ENCODE peak calls at places on chromosomes 13 and 19, in seven cellular contexts. N is IMR-90, C is mesendoderm, E is H9, W is neuronal stem cell, I is H1, H is mesenchymal stem cell. L is an unnamed sample.

GRCh38 chr19:45206328-45206727 is 27.7 kb downstream of the BLOC1S3 start:
- DNase-seq in N (no peak), I (no peak), E (no peak), W (no peak), H (no peak), C (no peak), L (no peak)

GRCh38 chr19:19529783-19530422 is 1.2 kb downstream of the YJEFN3 start:
- DNase-seq in H (no peak), E (no peak), N (no peak), I (no peak), C (no peak), W (no peak), L (no peak)

GRCh38 chr19:11435833-11436313 is 438 bp downstream of the PRKCSH start:
- DNase-seq in E (no peak), I (no peak), C (peak), H (peak), W (no peak), N (peak), L (peak)

GRCh38 chr13:112462408-112462807 is 86.3 kb downstream of the SPACA7 start:
- DNase-seq in H (no peak), W (no peak), N (no peak), C (no peak), I (no peak), E (no peak), L (no peak)

GRCh38 chr13:76769238-76769859 is 116.9 kb downstream of the KCTD12 start:
- DNase-seq in I (no peak), E (no peak), C (no peak), N (no peak), W (no peak), H (no peak), L (no peak)

GRCh38 chr13:110227864-110228643 is 78.9 kb downstream of the COL4A1 start:
- DNase-seq in H (no peak), E (no peak), W (no peak), N (no peak), C (no peak), I (no peak), L (no peak)

GRCh38 chr13:40662866-40663265 is 3.6 kb downstream of the FOXO1 start:
- DNase-seq in W (no peak), I (no peak), H (no peak), N (no peak), E (no peak), C (peak), L (no peak)

GRCh38 chr19:8370176-8371010 is 6.4 kb downstream of the ANGPTL4 start:
- DNase-seq in C (no peak), W (no peak), I (no peak), H (peak), E (no peak), N (no peak), L (peak)

GRCh38 chr13:63010072-63010658 is 1594.5 kb upstream of the PCDH20 start:
- DNase-seq in C (peak), H (no peak), N (no peak), E (no peak), W (no peak), I (no peak), L (no peak)

GRCh38 chr19:43779820-43780219 is 953 bp downstream of the KCNN4 start:
- DNase-seq in N (no peak), H (no peak), I (no peak), C (no peak), E (no peak), W (no peak), L (no peak)

GRCh38 chr19:7863971-7864718 is 10.0 kb downstream of the PRR36 start:
- DNase-seq in H (no peak), W (no peak), E (no peak), C (no peak), N (no peak), I (no peak), L (no peak)

GRCh38 chr13:21733475-21734311 is 62.8 kb downstream of the FGF9 start:
- DNase-seq in W (no peak), H (no peak), I (no peak), C (peak), N (no peak), E (no peak), L (no peak)

GRCh38 chr13:84303035-84303434 is 420.8 kb upstream of the SLITRK1 start:
- DNase-seq in H (no peak), E (no peak), W (no peak), I (no peak), N (no peak), C (no peak), L (no peak)

GRCh38 chr19:9621156-9622037 is at the start of gene ZNF561:
- DNase-seq in H (peak), C (peak), E (peak), N (peak), I (peak), W (peak), L (peak)

GRCh38 chr13:60150538-60150937 is 13.2 kb downstream of the DIAPH3 start:
- DNase-seq in H (no peak), W (no peak), I (no peak), N (no peak), E (no peak), C (no peak), L (no peak)

GRCh38 chr13:110521946-110522345 is 39.6 kb downstream of the RAB20 start:
- DNase-seq in N (no peak), E (no peak), H (no peak), C (no peak), W (no peak), I (no peak), L (no peak)

GRCh38 chr19:42422092-42422575 is 5.1 kb downstream of the LIPE start:
- DNase-seq in I (no peak), E (no peak), W (no peak), C (no peak), H (no peak), N (no peak), L (no peak)

GRCh38 chr13:35349673-35350278 is 126.7 kb downstream of the MAB21L1 start:
- DNase-seq in W (no peak), N (no peak), I (no peak), E (no peak), C (peak), H (no peak), L (peak)

GRCh38 chr19:33396701-33397535 is 23.4 kb downstream of the CEBPG start:
- DNase-seq in I (no peak), E (no peak), N (no peak), W (peak), H (no peak), C (peak), L (no peak)

GRCh38 chr19:19459707-19460251 is 54.3 kb downstream of the GATAD2A start:
- DNase-seq in I (no peak), C (no peak), E (no peak), H (peak), N (peak), W (no peak), L (peak)

GRCh38 chr19:41893899-41894298 is 10.9 kb downstream of the ARHGEF1 start:
- DNase-seq in C (peak), E (no peak), N (peak), W (no peak), H (peak), I (no peak), L (no peak)

GRCh38 chr13:48571121-48571901 is 38.4 kb upstream of the RCBTB2 start:
- DNase-seq in I (no peak), H (peak), E (no peak), N (peak), C (no peak), W (no peak), L (no peak)

GRCh38 chr13:106490177-106490576 is 45.3 kb downstream of the EFNB2 start:
- DNase-seq in I (no peak), E (no peak), N (no peak), C (no peak), H (no peak), W (no peak), L (no peak)

GRCh38 chr19:1469936-1470863 is 8.8 kb downstream of the C19orf25 start:
- DNase-seq in I (peak), N (no peak), H (no peak), E (peak), W (peak), C (peak), L (peak)

GRCh38 chr19:46394398-46394797 is 19.0 kb downstream of the CCDC8 start:
- DNase-seq in W (no peak), C (peak), H (no peak), N (no peak), E (no peak), I (no peak), L (peak)

GRCh38 chr19:50268046-50268445 is 61.1 kb downstream of the KCNC3 start:
- DNase-seq in W (no peak), I (no peak), C (no peak), N (no peak), H (no peak), E (no peak), L (no peak)

GRCh38 chr19:50268501-50268900 is 60.7 kb downstream of the KCNC3 start:
- DNase-seq in W (no peak), I (no peak), E (no peak), H (no peak), C (no peak), N (no peak), L (no peak)

GRCh38 chr19:50272263-50272897 is 56.8 kb downstream of the KCNC3 start:
- DNase-seq in W (no peak), H (no peak), I (no peak), C (no peak), E (no peak), N (no peak), L (no peak)

GRCh38 chr19:50266896-50267295 is 62.3 kb downstream of the KCNC3 start:
- DNase-seq in C (peak), I (peak), N (no peak), H (no peak), W (no peak), E (peak), L (no peak)

DNA sequence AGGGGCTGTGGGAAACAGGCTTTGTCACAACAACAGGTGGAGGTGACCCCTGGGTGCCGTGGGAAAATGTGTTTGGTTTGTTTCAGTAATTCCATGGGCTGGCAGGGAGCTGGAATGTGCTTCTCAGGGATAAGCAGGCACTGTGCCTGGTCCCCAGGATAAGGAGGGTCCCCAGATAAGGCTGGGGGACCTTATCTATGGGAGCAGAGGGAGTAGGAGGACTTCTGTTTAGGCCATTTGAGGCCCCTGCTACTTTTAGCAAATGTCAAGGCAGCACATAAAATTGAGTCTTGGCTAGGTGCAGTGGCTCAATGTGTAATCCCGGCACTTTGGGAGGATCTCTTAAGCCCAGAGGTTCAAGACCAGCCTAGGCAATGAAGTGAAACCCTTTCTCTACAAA is 59.5 kb downstream of the KCNC3 start:
- DNase-seq in H (no peak), I (no peak), W (no peak), E (no peak), C (no peak), N (no peak), L (no peak)
- H3K4me2 ChIP-seq in H (no peak), I (no peak), W (no peak), E (no peak), C (no peak), N (no peak), L (no peak)

DNA sequence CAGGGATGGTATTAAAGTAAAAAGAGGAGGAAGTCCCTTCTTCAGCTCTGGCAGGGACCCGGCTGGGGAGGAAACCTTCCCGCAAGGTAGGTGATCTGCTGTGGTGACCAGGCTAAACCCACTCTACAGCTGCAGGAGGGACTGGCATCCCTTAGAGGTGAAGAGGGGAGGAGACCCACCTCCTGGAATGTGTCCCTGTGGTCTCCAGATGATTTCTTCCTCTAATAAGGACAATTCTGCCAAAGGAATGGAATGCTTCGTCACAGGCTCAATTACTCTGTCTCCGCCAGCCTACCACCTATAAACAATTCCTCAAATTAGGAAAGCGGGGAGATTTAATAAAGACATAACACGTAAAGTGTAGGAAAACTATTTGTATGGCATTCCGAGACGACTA is 629 bp upstream of the PDS5B start:
- DNase-seq in N (no peak), H (no peak), C (peak), W (peak), E (peak), I (no peak), L (no peak)
- H4K8ac ChIP-seq in N (peak), H (peak), C (no peak), W (no peak), E (no peak), I (no peak), L (no peak)

GRCh38 chr13:46675016-46675415 is 121.9 kb downstream of the ESD start:
- DNase-seq in W (no peak), E (no peak), H (no peak), I (no peak), N (no peak), C (no peak), L (no peak)

GRCh38 chr13:46683879-46684278 is 113.1 kb downstream of the ESD start:
- DNase-seq in E (no peak), N (peak), H (peak), I (no peak), W (no peak), C (no peak), L (no peak)

GRCh38 chr13:46676378-46676725 is 120.6 kb downstream of the ESD start:
- DNase-seq in I (no peak), W (no peak), N (no peak), E (no peak), H (no peak), C (no peak), L (no peak)

GRCh38 chr13:46682015-46682414 is 114.9 kb downstream of the ESD start:
- DNase-seq in H (no peak), E (no peak), N (no peak), I (no peak), W (no peak), C (no peak), L (no peak)

GRCh38 chr13:46679369-46680180 is 117.4 kb downstream of the ESD start:
- DNase-seq in N (peak), E (no peak), C (no peak), W (no peak), I (no peak), H (peak), L (no peak)
- H3K27ac ChIP-seq in N (peak), E (no peak), C (no peak), W (no peak), I (no peak), H (peak), L (no peak)

DNA sequence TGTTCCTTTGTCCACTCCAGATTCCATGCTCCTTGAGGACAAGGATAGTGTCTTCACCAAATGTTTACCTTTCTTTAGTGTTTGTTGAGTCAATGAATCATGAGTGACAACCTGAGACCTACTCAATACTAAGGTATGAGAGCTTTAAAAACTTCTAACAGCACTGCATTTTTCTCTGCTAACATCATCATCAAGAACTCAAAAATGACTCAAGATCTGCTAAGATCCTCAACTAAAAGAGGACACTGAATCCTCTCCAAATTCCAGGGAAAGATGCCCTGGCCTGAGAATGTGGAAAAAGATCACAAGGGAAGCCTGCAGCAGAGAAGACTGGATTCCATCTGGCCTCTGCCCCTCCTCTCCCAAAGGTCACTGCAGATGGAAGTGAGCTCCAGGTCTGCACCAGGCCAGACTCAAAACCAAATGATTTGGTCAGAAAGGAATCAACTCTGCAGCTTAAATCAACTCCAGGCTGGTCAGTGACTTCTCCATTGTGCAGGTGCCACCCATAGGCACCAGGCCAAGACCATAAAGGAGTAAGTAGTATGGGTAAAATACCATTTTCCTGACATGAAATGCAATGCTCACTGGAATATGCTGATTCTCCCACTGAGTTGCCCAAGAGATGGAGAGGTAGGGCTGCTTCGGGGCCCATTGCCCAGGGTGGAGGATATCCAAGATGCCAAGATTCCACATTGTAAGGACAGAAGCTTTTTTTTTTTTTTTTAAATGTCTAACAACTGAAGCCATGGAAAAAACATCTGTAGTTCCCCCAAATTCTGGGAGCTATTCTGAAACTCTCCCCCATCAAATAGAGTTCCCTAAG is 89.5 kb upstream of the DOCK9 start:
- DNase-seq in E (no peak), H (peak), N (peak), I (no peak), C (peak), W (no peak), L (peak)
- H3K4me2 ChIP-seq in E (no peak), H (no peak), N (no peak), I (no peak), C (no peak), W (no peak), L (no peak)

DNA sequence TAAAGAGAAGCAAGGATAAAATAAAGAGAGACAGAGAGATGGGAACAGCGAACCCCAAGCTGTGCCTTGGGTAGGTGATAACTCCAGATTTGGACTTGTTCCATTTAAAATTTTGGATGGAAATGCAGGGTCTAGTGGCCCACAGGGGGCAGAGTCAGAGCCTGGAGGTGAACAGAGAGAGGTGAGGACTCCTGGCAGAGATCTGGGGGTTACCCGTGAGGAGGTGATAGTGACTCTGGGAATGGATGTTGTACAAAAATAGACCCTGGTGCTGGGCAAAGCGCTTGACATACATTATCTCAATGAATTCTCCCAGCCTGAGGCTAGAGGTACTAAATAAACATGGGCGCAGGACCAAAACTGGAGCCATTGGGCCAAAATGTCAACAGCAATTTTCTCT is 14.3 kb upstream of the DHRS12 start:
- DNase-seq in E (no peak), W (no peak), N (no peak), C (no peak), I (no peak), H (no peak), L (no peak)
- H4K8ac ChIP-seq in E (no peak), W (no peak), N (no peak), C (no peak), I (no peak), H (no peak), L (no peak)

GRCh38 chr19:14561249-14561648 is 10.6 kb downstream of the NDUFB7 start:
- DNase-seq in I (no peak), E (no peak), N (no peak), C (no peak), W (no peak), H (no peak), L (no peak)
- H3K27ac ChIP-seq in I (no peak), E (no peak), N (no peak), C (peak), W (no peak), H (peak), L (no peak)

GRCh38 chr19:5827342-5827890 is 12.1 kb downstream of the FUT6 start:
- DNase-seq in I (no peak), H (no peak), W (no peak), E (no peak), N (no peak), C (no peak), L (no peak)
- H3K4me2 ChIP-seq in I (peak), H (peak), W (peak), E (peak), N (peak), C (no peak), L (peak)

GRCh38 chr13:78035500-78035899 is 116.9 kb upstream of the EDNRB start:
- DNase-seq in E (no peak), H (no peak), C (no peak), I (no peak), N (no peak), W (no peak), L (no peak)

GRCh38 chr13:78029891-78030290 is 111.3 kb upstream of the EDNRB start:
- DNase-seq in C (no peak), E (no peak), N (no peak), I (no peak), W (no peak), H (no peak), L (no peak)

GRCh38 chr13:78028960-78029359 is 110.3 kb upstream of the EDNRB start:
- DNase-seq in W (no peak), E (no peak), I (no peak), C (no peak), H (no peak), N (no peak), L (no peak)

GRCh38 chr13:78032132-78032531 is 113.5 kb upstream of the EDNRB start:
- DNase-seq in H (no peak), W (no peak), C (no peak), N (no peak), E (no peak), I (no peak), L (no peak)

GRCh38 chr13:78030351-78030750 is 111.7 kb upstream of the EDNRB start:
- DNase-seq in N (no peak), I (no peak), H (no peak), W (peak), C (no peak), E (no peak), L (no peak)
- H4K8ac ChIP-seq in N (no peak), I (no peak), H (no peak), W (no peak), C (no peak), E (no peak), L (no peak)

GRCh38 chr19:6728346-6728745 is 7.9 kb upstream of the C3 start:
- DNase-seq in H (no peak), I (no peak), N (no peak), C (no peak), W (no peak), E (no peak), L (no peak)
- H3K27ac ChIP-seq in H (no peak), I (no peak), N (no peak), C (no peak), W (no peak), E (no peak), L (no peak)

L was measured in trophoblast cell.